ENCODE peak calls at places on chromosomes 11 and 22, in seven cellular contexts. A is H54, E is NB4, Z is ovary, C is GM12878, F is uterus, H is suprapubic skin. G is an unnamed sample.

GRCh38 chr11:10454902-10455631 is at the start of gene AMPD3:
- DNase-seq in A (peak), E (peak), Z (no peak), C (peak), F (peak), H (no peak), G (peak)

GRCh38 chr22:24486501-24486921 is 8.6 kb upstream of the UPB1 start:
- DNase-seq in A (peak), E (peak), Z (no peak), C (no peak), F (no peak), H (no peak), G (peak)

GRCh38 chr22:22748297-22748743 is 103.9 kb downstream of the GGTLC2 start:
- DNase-seq in A (no peak), E (peak), Z (peak), C (no peak), F (no peak), H (no peak), G (peak)

GRCh38 chr11:81007046-81007445 is 1566.2 kb upstream of the TENM4 start:
- DNase-seq in A (no peak), E (peak), Z (no peak), C (no peak), F (no peak), H (no peak), G (no peak)

GRCh38 chr11:126585388-126586302 is 230.2 kb downstream of the ST3GAL4 start:
- DNase-seq in A (peak), E (no peak), Z (peak), C (no peak), F (peak), H (no peak), G (no peak)

GRCh38 chr11:76838422-76839068 is 22.2 kb upstream of the ACER3 start:
- DNase-seq in A (no peak), E (peak), Z (no peak), C (no peak), F (no peak), H (no peak), G (peak)

GRCh38 chr11:121723261-121723741 is 270.5 kb upstream of the SORL1-AS1 start:
- DNase-seq in A (no peak), E (no peak), Z (peak), C (no peak), F (peak), H (no peak), G (no peak)

GRCh38 chr22:32957093-32957835 is 100.9 kb downstream of the SYN3 start:
- DNase-seq in A (no peak), E (no peak), Z (no peak), C (no peak), F (no peak), H (no peak), G (no peak)

GRCh38 chr11:5136246-5136645 is 1.9 kb downstream of the OR52A5 start:
- DNase-seq in A (no peak), E (no peak), Z (no peak), C (no peak), F (no peak), H (no peak), G (no peak)

GRCh38 chr11:66226111-66226510 is 42.3 kb upstream of the RAB1B start:
- DNase-seq in A (no peak), E (no peak), Z (no peak), C (no peak), F (no peak), H (no peak), G (no peak)
- TF ChIP-seq POLR2A in A (no peak), E (no peak), Z (no peak), C (no peak), F (no peak), H (no peak), G (no peak)

DNA sequence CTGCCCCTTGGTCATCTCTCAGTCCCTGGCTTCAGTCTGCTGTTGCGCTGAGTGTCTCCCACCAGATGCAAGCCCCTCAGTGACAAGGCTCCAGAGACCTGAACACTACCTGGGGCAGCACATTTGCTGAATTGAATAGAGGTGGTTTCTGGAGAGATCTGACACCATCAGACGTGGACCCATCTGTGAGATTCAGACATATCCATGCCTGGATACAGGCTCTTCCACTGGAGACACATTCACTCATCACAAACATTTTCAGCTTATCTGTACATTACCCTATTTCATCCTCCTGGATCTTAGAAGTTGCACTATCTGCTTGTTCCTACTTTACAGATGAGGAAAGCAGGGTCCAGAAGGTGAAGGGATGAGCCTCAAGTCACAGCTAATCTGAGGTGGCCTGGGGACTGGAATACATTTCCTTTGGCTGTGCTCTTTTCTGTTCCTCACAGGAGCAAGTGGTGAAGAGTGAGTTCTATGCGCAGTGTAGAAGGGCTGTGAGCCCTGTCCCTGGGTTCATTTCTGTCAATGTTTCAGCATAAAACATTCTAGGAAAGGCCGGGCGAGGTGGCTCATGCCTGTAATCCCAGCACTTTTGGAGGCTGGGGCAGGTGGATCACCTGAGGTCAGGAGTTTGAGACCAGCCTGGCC is 19.0 kb downstream of the ATG16L2 start:
- DNase-seq in A (no peak), E (no peak), Z (no peak), C (no peak), F (no peak), H (no peak), G (no peak)
- TF ChIP-seq POLR2A in A (no peak), E (peak), Z (no peak), C (peak), F (no peak), H (no peak), G (peak)

DNA sequence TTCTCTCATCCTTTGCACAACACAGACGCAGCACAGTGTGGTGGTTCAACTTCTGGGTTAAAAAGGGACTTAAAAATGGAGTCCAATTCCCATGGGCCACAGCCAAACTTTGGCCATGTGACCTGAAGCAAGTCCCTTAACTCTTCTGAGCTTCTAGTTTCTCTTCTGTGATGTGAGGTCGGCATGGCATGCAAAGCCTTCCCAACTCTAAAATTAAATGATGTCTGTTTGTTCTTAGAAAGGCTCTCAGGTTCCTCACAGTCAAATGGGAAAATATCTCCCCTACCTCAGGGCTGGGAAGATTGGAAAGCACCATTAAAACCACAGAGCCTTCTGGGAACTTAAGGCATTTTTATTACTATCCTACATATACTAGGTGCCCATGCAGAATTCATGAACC is 38.8 kb downstream of the LGR4 start:
- DNase-seq in A (no peak), E (no peak), Z (no peak), C (no peak), F (no peak), H (no peak), G (no peak)
- TF ChIP-seq POLR2A in A (no peak), E (no peak), Z (no peak), C (no peak), F (no peak), H (no peak), G (no peak)

GRCh38 chr11:1870721-1871466 is 18.0 kb downstream of the LSP1 start:
- DNase-seq in A (no peak), E (peak), Z (no peak), C (no peak), F (no peak), H (no peak), G (no peak)

GRCh38 chr11:1869427-1870325 is 16.8 kb downstream of the LSP1 start:
- DNase-seq in A (no peak), E (no peak), Z (no peak), C (no peak), F (peak), H (no peak), G (no peak)

GRCh38 chr11:1871531-1871930 is 18.6 kb downstream of the LSP1 start:
- DNase-seq in A (no peak), E (no peak), Z (no peak), C (no peak), F (no peak), H (no peak), G (no peak)

GRCh38 chr11:1868636-1869291 is 15.9 kb downstream of the LSP1 start:
- DNase-seq in A (no peak), E (peak), Z (no peak), C (no peak), F (no peak), H (no peak), G (no peak)

GRCh38 chr11:1870326-1870696 is 17.4 kb downstream of the LSP1 start:
- DNase-seq in A (no peak), E (no peak), Z (no peak), C (no peak), F (no peak), H (no peak), G (no peak)
- TF ChIP-seq POLR2A in A (peak), E (no peak), Z (no peak), C (no peak), F (no peak), H (no peak), G (no peak)

GRCh38 chr22:41925783-41926460 is 684 bp downstream of the TNFRSF13C start:
- DNase-seq in A (no peak), E (peak), Z (no peak), C (no peak), F (no peak), H (no peak), G (peak)
- TF ChIP-seq POLR2A in A (no peak), E (no peak), Z (no peak), C (peak), F (no peak), H (no peak), G (no peak)

DNA sequence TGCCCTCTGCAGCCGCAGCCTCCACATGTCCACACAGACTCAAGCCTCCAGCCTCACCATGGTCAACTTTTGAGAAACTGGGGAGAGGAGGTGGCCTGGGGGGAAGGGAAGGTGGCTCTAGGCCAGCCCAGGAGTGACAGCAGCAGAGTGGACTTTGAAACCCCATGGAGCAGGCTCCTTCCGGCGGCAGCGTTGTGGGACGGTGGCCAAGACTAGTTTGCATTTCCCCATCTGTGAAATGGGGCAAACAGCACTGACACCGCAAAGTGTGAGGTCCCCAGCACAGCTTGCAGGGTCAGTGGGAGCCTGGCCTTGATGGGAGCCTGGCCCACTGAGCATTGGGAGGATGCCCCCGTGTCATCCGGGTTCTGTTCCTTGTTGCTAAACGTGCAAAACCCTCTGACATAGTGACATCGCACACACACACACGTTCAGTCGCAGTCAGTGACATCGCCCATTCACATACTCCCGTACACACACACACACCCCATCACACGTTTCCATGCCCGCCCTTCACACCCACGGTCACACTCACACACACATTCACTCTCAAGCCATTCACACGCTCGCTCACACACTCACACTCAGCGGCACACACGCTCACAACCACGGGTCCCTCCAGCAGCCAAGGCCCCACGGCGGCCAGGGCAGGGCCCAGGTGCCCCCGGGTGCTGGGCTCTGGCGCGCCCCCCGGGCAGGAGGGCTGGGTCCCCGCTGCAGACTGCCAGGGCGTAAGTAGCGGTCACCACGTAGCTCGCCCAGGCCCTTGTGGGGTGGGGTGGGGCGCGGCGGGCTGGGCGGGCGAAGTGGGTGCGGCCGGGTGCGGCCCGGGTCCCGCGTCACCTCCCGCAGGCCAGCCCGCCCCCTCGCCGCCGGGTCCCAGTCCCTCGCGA is 578 bp downstream of the CYB5R3 start:
- DNase-seq in A (peak), E (peak), Z (peak), C (no peak), F (no peak), H (no peak), G (peak)
- TF ChIP-seq POLR2A in A (peak), E (no peak), Z (no peak), C (peak), F (no peak), H (peak), G (peak)

DNA sequence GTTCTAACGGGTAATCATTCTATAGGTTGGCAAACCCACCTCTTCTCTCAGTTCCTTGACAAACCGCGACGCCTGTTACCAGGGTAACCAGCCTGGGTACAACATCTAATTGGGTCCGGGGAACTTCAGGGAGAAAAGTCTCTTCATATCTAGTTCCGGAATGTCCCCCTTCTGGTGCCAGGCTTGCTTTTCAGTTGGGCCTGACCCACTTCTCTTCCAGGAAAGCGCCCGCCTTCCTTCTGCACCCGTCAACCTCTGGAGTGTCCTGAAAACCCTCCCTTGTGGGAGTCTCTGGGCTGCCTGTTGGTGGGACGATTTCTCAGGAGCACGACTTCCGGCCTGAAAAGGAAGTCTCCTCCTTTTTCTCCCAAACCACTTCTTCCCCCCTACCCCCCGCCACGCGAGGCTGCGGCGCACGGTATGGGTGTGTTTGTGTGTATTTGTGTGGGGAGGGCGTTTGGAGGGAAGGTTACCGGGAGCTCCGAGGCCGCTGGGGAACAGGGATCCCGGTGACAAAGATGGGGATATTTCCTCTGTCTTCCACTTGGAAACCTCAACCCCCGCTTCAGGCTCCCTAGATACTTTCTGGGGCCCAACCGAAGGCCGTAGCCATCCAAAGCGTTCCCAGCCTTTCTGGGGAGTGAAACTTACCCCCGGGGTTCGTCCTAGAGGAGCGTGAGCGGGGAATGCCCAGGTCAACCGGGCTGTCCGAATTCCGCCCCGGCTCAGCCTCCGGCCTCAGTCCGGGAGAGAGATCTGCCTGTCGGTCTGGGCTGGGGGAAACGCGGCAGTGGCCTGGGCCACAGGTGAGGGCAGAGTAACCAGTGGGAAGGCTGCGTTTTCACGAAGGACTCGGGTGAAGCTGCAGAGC is at the start of the genes NKAPD1 and PIH1D2:
- DNase-seq in A (peak), E (peak), Z (peak), C (peak), F (peak), H (peak), G (peak)
- TF ChIP-seq POLR2A in A (peak), E (peak), Z (no peak), C (peak), F (no peak), H (peak), G (peak)

DNA sequence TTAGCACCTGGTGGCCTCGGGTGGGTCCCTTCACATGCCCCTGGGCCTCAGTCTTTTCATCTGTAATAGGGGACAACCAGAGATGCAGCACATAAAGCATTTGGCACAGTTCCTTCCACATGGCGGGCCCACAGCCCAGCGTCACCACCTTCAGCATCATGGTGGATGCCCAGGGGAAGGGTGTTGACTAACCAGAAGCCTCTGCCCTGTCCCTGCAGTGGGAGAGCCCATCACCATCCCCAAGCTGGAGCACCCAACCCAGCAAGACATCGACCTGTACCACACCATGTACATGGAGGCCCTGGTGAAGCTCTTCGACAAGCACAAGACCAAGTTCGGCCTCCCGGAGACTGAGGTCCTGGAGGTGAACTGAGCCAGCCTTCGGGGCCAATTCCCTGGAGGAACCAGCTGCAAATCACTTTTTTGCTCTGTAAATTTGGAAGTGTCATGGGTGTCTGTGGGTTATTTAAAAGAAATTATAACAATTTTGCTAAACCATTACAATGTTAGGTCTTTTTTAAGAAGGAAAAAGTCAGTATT is 14.8 kb upstream of the UVRAG start:
- DNase-seq in A (no peak), E (no peak), Z (no peak), C (no peak), F (no peak), H (no peak), G (no peak)
- TF ChIP-seq POLR2A in A (no peak), E (no peak), Z (no peak), C (no peak), F (no peak), H (no peak), G (no peak)

GRCh38 chr11:17280494-17281127 is 4.1 kb downstream of the NUCB2 start:
- DNase-seq in A (no peak), E (no peak), Z (no peak), C (no peak), F (no peak), H (no peak), G (peak)
- TF ChIP-seq POLR2A in A (no peak), E (no peak), Z (no peak), C (no peak), F (no peak), H (no peak), G (no peak)

G was measured in erythroblast.